ENCODE peak calls at places on chromosomes 5 and 9, in nine cellular contexts. N, Q, X, B, K, Y, M, S and P are unnamed samples.
A peak's percentile ranks its signal among the peaks of the same experiment; 100 is the strongest.

GRCh38 chr5:67921004-67921601 is 294.5 kb upstream of the PIK3R1 start:
- DNase-seq in N (no peak), Q (no peak), X (no peak), B (no peak), K (no peak), Y (no peak), M (no peak), S (no peak), P (no peak)

GRCh38 chr5:176364765-176365662 is at the start of gene ARL10:
- DNase-seq in N (no peak), Q (peak; percentile 66), X (no peak), B (peak; percentile 36), K (peak; percentile 15), Y (no peak), M (no peak), S (peak; percentile 51), P (no peak)

GRCh38 chr9:134551657-134552348 is 89.8 kb upstream of the COL5A1 start:
- DNase-seq in N (no peak), Q (peak; percentile 60), X (peak; percentile 65), B (peak; percentile 88), K (no peak), Y (peak; percentile 51), M (peak; percentile 83), S (no peak), P (peak; percentile 80)

GRCh38 chr9:76999261-76999660 is 20.2 kb upstream of the FOXB2 start:
- DNase-seq in N (no peak), Q (no peak), X (no peak), B (no peak), K (no peak), Y (no peak), M (no peak), S (no peak), P (no peak)

GRCh38 chr9:135883410-135884089 is 23.8 kb downstream of the CAMSAP1 start:
- DNase-seq in N (no peak), Q (no peak), X (no peak), B (no peak), K (no peak), Y (no peak), M (no peak), S (no peak), P (peak; percentile 20)

GRCh38 chr9:89340332-89340731 is 22.0 kb downstream of the SECISBP2 start:
- DNase-seq in N (no peak), Q (no peak), X (no peak), B (no peak), K (no peak), Y (no peak), M (no peak), S (no peak), P (no peak)

GRCh38 chr9:3434594-3434993 is 91.2 kb downstream of the RFX3 start:
- DNase-seq in N (no peak), Q (no peak), X (peak; percentile 84), B (peak; percentile 94), K (no peak), Y (no peak), M (peak; percentile 90), S (no peak), P (peak; percentile 82)

GRCh38 chr5:141879941-141880738 is 1.9 kb upstream of the PCDH1 start:
- DNase-seq in N (peak; percentile 47), Q (no peak), X (no peak), B (no peak), K (no peak), Y (no peak), M (no peak), S (no peak), P (peak; percentile 15)

GRCh38 chr9:77909306-77909705 is 122.3 kb downstream of the GNAQ start:
- DNase-seq in N (no peak), Q (no peak), X (peak; percentile 97), B (no peak), K (no peak), Y (no peak), M (no peak), S (no peak), P (peak; percentile 93)

GRCh38 chr5:106894964-106895363 is 775.8 kb downstream of the EFNA5 start:
- DNase-seq in N (no peak), Q (no peak), X (peak; percentile 64), B (peak; percentile 72), K (no peak), Y (peak; percentile 32), M (peak; percentile 61), S (no peak), P (peak; percentile 97)

GRCh38 chr5:93395010-93395409 is 186.0 kb downstream of the NR2F1-AS1 start:
- DNase-seq in N (no peak), Q (no peak), X (no peak), B (peak; percentile 28), K (no peak), Y (no peak), M (no peak), S (no peak), P (no peak)

GRCh38 chr5:18754201-18754600 is 1119.9 kb downstream of the TAF11L14 start:
- DNase-seq in N (no peak), Q (no peak), X (no peak), B (no peak), K (no peak), Y (no peak), M (no peak), S (no peak), P (no peak)

GRCh38 chr5:166936351-166936750 is 1355.1 kb upstream of the WWC1 start:
- DNase-seq in N (no peak), Q (no peak), X (no peak), B (no peak), K (no peak), Y (no peak), M (no peak), S (no peak), P (no peak)

GRCh38 chr5:125698420-125698819 is 724.8 kb upstream of the GRAMD2B start:
- DNase-seq in N (no peak), Q (no peak), X (no peak), B (no peak), K (no peak), Y (no peak), M (no peak), S (no peak), P (no peak)

GRCh38 chr9:15729507-15729906 is 176.7 kb downstream of the CCDC171 start:
- DNase-seq in N (no peak), Q (no peak), X (no peak), B (no peak), K (no peak), Y (no peak), M (no peak), S (no peak), P (no peak)

GRCh38 chr5:136132087-136132486 is 558 bp upstream of the SMAD5 start:
- DNase-seq in N (no peak), Q (peak; percentile 52), X (peak; percentile 29), B (peak; percentile 17), K (no peak), Y (no peak), M (no peak), S (no peak), P (no peak)

GRCh38 chr9:37626708-37627293 is 24.0 kb upstream of the FRMPD1 start:
- DNase-seq in N (no peak), Q (no peak), X (no peak), B (no peak), K (no peak), Y (no peak), M (no peak), S (no peak), P (no peak)

GRCh38 chr9:131233556-131233955 is 42.8 kb downstream of the FAM78A start:
- DNase-seq in N (no peak), Q (no peak), X (no peak), B (no peak), K (no peak), Y (no peak), M (no peak), S (no peak), P (no peak)

GRCh38 chr9:35110327-35110758 is 5.3 kb downstream of the ATOSB start:
- DNase-seq in N (no peak), Q (peak; percentile 72), X (peak; percentile 39), B (peak; percentile 70), K (no peak), Y (no peak), M (peak; percentile 59), S (no peak), P (no peak)

GRCh38 chr9:74960548-74960947 is 7.8 kb upstream of the C9orf40 start:
- DNase-seq in N (no peak), Q (no peak), X (peak; percentile 70), B (peak; percentile 90), K (no peak), Y (peak; percentile 56), M (peak; percentile 88), S (no peak), P (peak; percentile 72)

GRCh38 chr9:112104401-112104800 is 70.7 kb downstream of the SUSD1 start:
- DNase-seq in N (no peak), Q (no peak), X (no peak), B (no peak), K (no peak), Y (no peak), M (no peak), S (no peak), P (no peak)

GRCh38 chr5:1028481-1029269 is 20.1 kb downstream of the NKD2 start:
- DNase-seq in N (no peak), Q (peak; percentile 42), X (peak; percentile 60), B (no peak), K (no peak), Y (no peak), M (no peak), S (no peak), P (no peak)

GRCh38 chr9:79489241-79490000 is 82.3 kb upstream of the TLE4 start:
- DNase-seq in N (no peak), Q (no peak), X (peak; percentile 1), B (peak; percentile 71), K (no peak), Y (no peak), M (peak; percentile 82), S (no peak), P (peak; percentile 54)

GRCh38 chr9:127634698-127635097 is 22.6 kb downstream of the STXBP1 start:
- DNase-seq in N (no peak), Q (no peak), X (peak; percentile 27), B (no peak), K (no peak), Y (no peak), M (no peak), S (no peak), P (peak; percentile 19)